ENCODE peak calls at places on chromosomes 16 and 17, in eight cellular contexts. G, B, M, F, H, X, Y and N are unnamed samples.

GRCh38 chr17:75996665-75997590 is 3.7 kb upstream of the CDK3 start:
- DNase-seq in G (no peak), B (no peak), M (peak; percentile 61), F (peak; percentile 88), H (peak; percentile 63), X (peak; percentile 66), Y (peak; percentile 42), N (no peak)

GRCh38 chr16:88539261-88539651 is 30.9 kb upstream of the ZC3H18 start:
- DNase-seq in G (no peak), B (no peak), M (no peak), F (no peak), H (no peak), X (no peak), Y (no peak), N (no peak)

GRCh38 chr17:65064452-65065019 is 8.0 kb upstream of the GNA13 start:
- DNase-seq in G (no peak), B (peak; percentile 35), M (no peak), F (no peak), H (no peak), X (no peak), Y (no peak), N (no peak)

GRCh38 chr16:57061084-57061905 is 31.1 kb upstream of the CPNE2 start:
- DNase-seq in G (peak; percentile 78), B (peak; percentile 74), M (peak; percentile 82), F (no peak), H (peak; percentile 32), X (peak; percentile 83), Y (no peak), N (peak; percentile 76)

GRCh38 chr16:84306564-84306963 is 11.9 kb downstream of the WFDC1 start:
- DNase-seq in G (no peak), B (no peak), M (no peak), F (no peak), H (no peak), X (peak; percentile 14), Y (no peak), N (no peak)

GRCh38 chr16:73082608-73083007 is 34.7 kb upstream of the ZFHX3 start:
- DNase-seq in G (no peak), B (no peak), M (no peak), F (no peak), H (no peak), X (no peak), Y (no peak), N (no peak)

GRCh38 chr17:55446581-55447205 is 25.1 kb upstream of the MMD start:
- DNase-seq in G (no peak), B (no peak), M (no peak), F (no peak), H (no peak), X (no peak), Y (no peak), N (no peak)

GRCh38 chr16:67708368-67708771 is 10.7 kb downstream of the GFOD2 start:
- DNase-seq in G (no peak), B (no peak), M (no peak), F (no peak), H (no peak), X (no peak), Y (no peak), N (no peak)

GRCh38 chr16:47503936-47504335 is 42.8 kb downstream of the PHKB start:
- DNase-seq in G (no peak), B (no peak), M (no peak), F (no peak), H (no peak), X (no peak), Y (no peak), N (no peak)

GRCh38 chr17:50531428-50532025 is 1.0 kb upstream of the EPN3 start:
- DNase-seq in G (no peak), B (no peak), M (no peak), F (no peak), H (no peak), X (no peak), Y (no peak), N (no peak)

GRCh38 chr17:199806-200603 is 18.6 kb upstream of the DOC2B start:
- DNase-seq in G (no peak), B (peak; percentile 55), M (no peak), F (no peak), H (no peak), X (no peak), Y (peak; percentile 75), N (no peak)

GRCh38 chr16:50301626-50302471 is 35.5 kb downstream of the ADCY7 start:
- DNase-seq in G (no peak), B (peak; percentile 58), M (no peak), F (peak; percentile 51), H (no peak), X (peak; percentile 63), Y (peak; percentile 13), N (no peak)

GRCh38 chr16:84460406-84461028 is 43.9 kb downstream of the MEAK7 start:
- DNase-seq in G (no peak), B (no peak), M (peak; percentile 8), F (no peak), H (no peak), X (no peak), Y (no peak), N (no peak)

GRCh38 chr16:85291302-85292148 is 179.3 kb upstream of the CIBAR2 start:
- DNase-seq in G (peak; percentile 39), B (no peak), M (no peak), F (peak; percentile 70), H (peak; percentile 66), X (peak; percentile 77), Y (no peak), N (peak; percentile 60)

GRCh38 chr16:28935924-28936783 is 4.4 kb downstream of the CD19 start:
- DNase-seq in G (peak; percentile 88), B (peak; percentile 55), M (peak; percentile 87), F (peak; percentile 95), H (peak; percentile 88), X (peak; percentile 93), Y (peak; percentile 84), N (peak; percentile 76)

GRCh38 chr17:38584350-38584925 is 21.3 kb downstream of the SRCIN1 start:
- DNase-seq in G (peak; percentile 55), B (peak; percentile 64), M (peak; percentile 53), F (peak; percentile 63), H (peak; percentile 79), X (peak; percentile 84), Y (peak; percentile 52), N (peak; percentile 56)

GRCh38 chr16:88665148-88665547 is 2.3 kb upstream of the MVD start:
- DNase-seq in G (no peak), B (peak; percentile 41), M (no peak), F (no peak), H (peak; percentile 49), X (no peak), Y (peak; percentile 52), N (no peak)

GRCh38 chr16:78183437-78183836 is 84.0 kb downstream of the WWOX start:
- DNase-seq in G (no peak), B (no peak), M (no peak), F (no peak), H (no peak), X (no peak), Y (no peak), N (no peak)

DNA sequence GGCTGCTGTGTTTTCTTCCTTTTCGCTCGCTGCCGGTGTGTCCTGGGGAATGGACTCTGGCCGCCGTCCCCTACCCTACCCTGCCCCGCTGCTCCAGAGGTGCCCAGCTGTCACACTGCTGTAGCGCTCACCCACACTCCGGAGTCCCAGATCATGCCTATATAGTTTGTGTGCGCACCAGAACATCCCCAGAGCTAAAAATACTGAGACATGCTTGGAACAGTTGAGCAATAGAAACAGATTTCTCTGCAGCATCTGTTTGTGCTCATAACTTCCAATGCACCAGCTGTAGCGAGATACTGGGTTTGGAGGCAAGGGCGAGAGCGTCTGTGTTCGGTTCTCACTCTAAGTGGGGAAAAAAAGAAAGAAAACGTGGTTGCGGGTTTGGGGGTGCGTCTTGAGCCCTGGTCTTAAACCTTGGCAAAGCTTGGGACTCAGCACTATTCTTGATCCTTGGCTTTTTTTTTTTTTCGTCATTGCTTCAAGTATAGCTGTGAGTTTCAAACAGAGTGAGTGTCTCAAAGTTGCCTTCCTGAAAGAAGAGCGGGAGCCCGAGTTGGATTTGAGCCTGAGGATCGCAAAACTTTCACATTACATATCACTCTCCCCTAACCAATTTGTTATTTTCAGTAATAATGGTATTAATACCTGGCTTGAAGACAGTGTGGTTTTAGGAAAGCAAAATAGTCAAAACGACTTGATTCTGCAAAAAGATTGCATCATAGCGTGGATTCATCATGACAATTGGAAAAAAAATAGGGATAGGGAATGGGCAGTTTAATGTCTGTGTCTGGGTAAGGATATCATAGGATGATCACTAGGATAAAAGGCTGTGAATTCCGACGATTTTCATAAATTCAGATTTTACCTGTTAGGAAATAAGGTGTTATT is 620 bp downstream of the KCNJ2 start:
- DNase-seq in G (no peak), B (no peak), M (no peak), F (no peak), H (no peak), X (no peak), Y (no peak), N (peak; percentile 21)
- H3K27ac ChIP-seq in G (peak overlapping the region; percentile 90), B (peak overlapping the region; percentile 89), M (no peak overlapping the region), F (peak overlapping the region; percentile 93), H (peak overlapping the region; percentile 87), X (peak overlapping the region; percentile 87), Y (no peak overlapping the region), N (peak overlapping the region; percentile 97)

GRCh38 chr17:19546289-19547065 is 12.8 kb downstream of the SLC47A1 start:
- DNase-seq in G (peak; percentile 37), B (peak; percentile 69), M (peak; percentile 54), F (peak; percentile 74), H (peak; percentile 43), X (no peak), Y (no peak), N (peak; percentile 44)
- TF ChIP-seq CTCF in G (no peak), B (no peak), M (no peak), F (peak; percentile 18), H (no peak), X (peak; percentile 36), Y (no peak), N (peak; percentile 48)

DNA sequence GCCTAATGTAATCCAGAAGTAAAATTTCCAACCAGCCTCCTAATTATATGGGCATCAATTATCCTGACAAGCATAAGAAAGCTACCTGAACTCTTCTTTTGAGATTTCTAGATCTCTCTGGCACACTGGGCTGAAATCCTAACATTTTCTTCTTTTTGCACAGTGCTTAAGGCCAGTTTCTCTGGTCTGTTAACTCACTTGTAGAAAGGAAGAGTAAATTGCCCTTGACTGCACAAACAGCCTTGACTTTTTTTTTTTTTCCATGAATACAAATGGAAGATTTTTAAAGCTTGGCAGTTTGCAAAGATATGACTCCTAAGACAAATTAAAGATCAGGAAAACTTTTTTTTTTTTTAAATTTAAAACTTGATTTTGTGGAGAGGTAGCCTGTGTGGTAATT is 291.2 kb upstream of the MON1B start:
- DNase-seq in G (no peak), B (no peak), M (no peak), F (no peak), H (no peak), X (no peak), Y (no peak), N (no peak)
- H3K27ac ChIP-seq in G (no peak overlapping the region), B (no peak overlapping the region), M (no peak overlapping the region), F (no peak overlapping the region), H (no peak overlapping the region), X (no peak overlapping the region), Y (peak overlapping the region; percentile 63), N (no peak overlapping the region)

GRCh38 chr17:10875411-10875810 is 37.5 kb upstream of the PIRT start:
- DNase-seq in G (no peak), B (peak; percentile 13), M (peak; percentile 43), F (peak; percentile 26), H (no peak), X (no peak), Y (no peak), N (no peak)

GRCh38 chr17:10881959-10882358 is 44.1 kb upstream of the PIRT start:
- DNase-seq in G (no peak), B (no peak), M (no peak), F (no peak), H (no peak), X (no peak), Y (no peak), N (no peak)

GRCh38 chr17:10875984-10876555 is 38.2 kb upstream of the PIRT start:
- DNase-seq in G (peak; percentile 33), B (peak; percentile 51), M (peak; percentile 68), F (peak; percentile 62), H (peak; percentile 63), X (no peak), Y (peak; percentile 20), N (no peak)

GRCh38 chr17:10879110-10879509 is 41.2 kb upstream of the PIRT start:
- DNase-seq in G (no peak), B (peak; percentile 28), M (peak; percentile 50), F (peak; percentile 45), H (peak; percentile 50), X (peak; percentile 66), Y (no peak), N (peak; percentile 19)
- TF ChIP-seq CTCF in G (no peak), B (no peak), M (peak; percentile 25), F (peak; percentile 34), H (no peak), X (peak; percentile 53), Y (no peak), N (peak; percentile 46)